ENCODE peak calls at places on chromosomes 3 and 15, in ten cellular contexts. X is body of pancreas; L is CD4-positive, alpha-beta T cell; A is foreskin fibroblast; C is prostate gland; P is HT1080; F is lower lobe of right lung; B is NCI-H2171; U is GM03348; I is stimulated activated CD8-positive, alpha-beta memory T cell treated with anti-CD3 and anti-CD28 coated beads, Interleukin-7, amount 100 ng/mL, for 1 hour. G is an unnamed sample.

GRCh38 chr3:116038968-116039950 is 406.0 kb downstream of the LSAMP start:
- DNase-seq in B (no peak), X (no peak), A (peak), C (no peak), F (no peak), P (no peak), L (no peak), I (no peak), U (peak), G (no peak)

GRCh38 chr15:59492389-59493377 is 54.7 kb downstream of the FAM81A start:
- DNase-seq in A (peak), B (peak), U (peak), P (peak), X (peak), I (peak), C (peak), F (peak), L (peak), G (peak)

GRCh38 chr3:128492353-128493220 is at the start of gene GATA2:
- DNase-seq in X (peak), U (no peak), L (peak), I (no peak), C (peak), P (no peak), B (no peak), A (peak), F (no peak), G (no peak)

GRCh38 chr15:99115300-99116215 is 10.7 kb downstream of the SYNM start:
- DNase-seq in I (no peak), L (no peak), X (no peak), P (no peak), C (no peak), B (no peak), U (no peak), F (peak), A (no peak), G (no peak)

GRCh38 chr15:40986820-40987219 is 33.5 kb downstream of the CHAC1 start:
- DNase-seq in A (no peak), B (no peak), I (no peak), X (no peak), F (no peak), P (no peak), U (no peak), L (no peak), C (no peak), G (no peak)

GRCh38 chr3:13106308-13106970 is 33.2 kb upstream of the IQSEC1 start:
- DNase-seq in X (no peak), C (no peak), I (no peak), F (peak), B (no peak), U (no peak), L (no peak), A (peak), P (no peak), G (no peak)

GRCh38 chr3:109224333-109224732 is 87.8 kb downstream of the C3orf85 start:
- DNase-seq in A (no peak), B (no peak), I (no peak), C (no peak), L (no peak), X (peak), P (peak), F (no peak), U (no peak), G (no peak)

GRCh38 chr15:79430901-79431635 is 1.1 kb upstream of the MINAR1 start:
- DNase-seq in I (no peak), C (no peak), F (no peak), U (no peak), X (no peak), P (no peak), B (no peak), A (no peak), L (no peak), G (no peak)

GRCh38 chr15:48371961-48372360 is 40.7 kb downstream of the DUT start:
- DNase-seq in I (no peak), F (no peak), C (no peak), A (no peak), B (no peak), X (no peak), P (no peak), L (no peak), U (no peak), G (no peak)

GRCh38 chr15:79522656-79523055 is 90.5 kb downstream of the MINAR1 start:
- DNase-seq in A (peak), P (no peak), B (no peak), C (no peak), U (no peak), F (no peak), X (no peak), I (no peak), L (no peak), G (no peak)

GRCh38 chr15:38614621-38615020 is 50.0 kb upstream of the RASGRP1 start:
- DNase-seq in F (no peak), P (no peak), L (no peak), X (no peak), U (no peak), C (no peak), B (no peak), A (no peak), I (no peak), G (no peak)

GRCh38 chr15:100501095-100501494 is 27.7 kb downstream of the CERS3 start:
- DNase-seq in A (no peak), C (no peak), P (no peak), U (no peak), X (no peak), F (no peak), I (no peak), B (no peak), L (no peak), G (no peak)

GRCh38 chr3:45635475-45636256 is 41.1 kb downstream of the LIMD1 start:
- DNase-seq in L (no peak), U (peak), A (peak), B (no peak), I (no peak), P (peak), F (no peak), X (peak), C (no peak), G (no peak)

GRCh38 chr3:30620402-30621360 is 14.3 kb downstream of the TGFBR2 start:
- DNase-seq in A (no peak), F (no peak), U (no peak), C (no peak), X (no peak), L (no peak), P (no peak), I (no peak), B (no peak), G (no peak)

GRCh38 chr3:42712344-42712648 is 9.7 kb upstream of the HHATL start:
- DNase-seq in I (no peak), P (no peak), F (no peak), U (no peak), C (no peak), L (no peak), X (no peak), B (no peak), A (no peak), G (no peak)

GRCh38 chr3:127915115-127915936 is at the start of gene KBTBD12:
- DNase-seq in X (peak), A (no peak), I (no peak), U (peak), B (no peak), F (peak), L (no peak), C (no peak), P (no peak), G (no peak)

GRCh38 chr3:65439641-65440040 is 599.1 kb downstream of the MAGI1 start:
- DNase-seq in B (no peak), L (no peak), A (peak), I (no peak), C (peak), F (peak), U (peak), P (peak), X (peak), G (no peak)

GRCh38 chr15:66946578-66947164 is 118.7 kb upstream of the SMAD3 start:
- DNase-seq in L (peak), U (peak), C (peak), A (peak), F (peak), P (peak), X (peak), B (no peak), I (peak), G (peak)

GRCh38 chr3:149527531-149528343 is 53.2 kb downstream of the TM4SF4 start:
- DNase-seq in I (no peak), F (peak), C (no peak), A (no peak), B (no peak), L (no peak), U (no peak), X (no peak), P (no peak), G (no peak)

GRCh38 chr3:128133273-128133883 is 9.8 kb upstream of the RUVBL1 start:
- DNase-seq in X (peak), F (no peak), C (no peak), P (peak), L (peak), A (peak), B (peak), U (no peak), I (peak), G (peak)

GRCh38 chr3:149339931-149340309 is 6.5 kb upstream of the TM4SF18 start:
- DNase-seq in X (peak), F (peak), A (peak), C (peak), U (peak), L (no peak), B (no peak), P (peak), I (no peak), G (no peak)

G was measured in effector CD8-positive, alpha-beta T cell.